ENCODE peak calls at places on chromosomes 16 and 17, in five cellular contexts. H is lower lobe of right lung, S is PC-9, Z is cardiac muscle cell, B is fibroblast of the aortic adventitia. M is an unnamed sample.

GRCh38 chr17:40915721-40916256 is 21.7 kb downstream of the KRT23 start:
- DNase-seq in H (no peak), S (peak), Z (no peak), B (peak), M (no peak)

GRCh38 chr17:5237541-5238016 is 2.9 kb upstream of the SCIMP start:
- DNase-seq in H (peak), S (peak), Z (peak), B (peak), M (peak)

GRCh38 chr17:21019976-21020575 is 22.7 kb downstream of the USP22 start:
- DNase-seq in H (no peak), S (no peak), Z (no peak), B (no peak), M (no peak)

GRCh38 chr16:72278301-72278700 is 106.3 kb upstream of the PMFBP1 start:
- DNase-seq in H (no peak), S (no peak), Z (no peak), B (no peak), M (no peak)

GRCh38 chr17:42111901-42112551 is 488 bp downstream of the DHX58 start:
- DNase-seq in H (peak), S (peak), Z (no peak), B (peak), M (no peak)

GRCh38 chr17:45948498-45948880 is 50.6 kb upstream of the STH start:
- DNase-seq in H (no peak), S (no peak), Z (no peak), B (peak), M (no peak)

GRCh38 chr17:7250655-7251329 is 742 bp downstream of the CTDNEP1 start:
- DNase-seq in H (no peak), S (no peak), Z (no peak), B (no peak), M (no peak)

GRCh38 chr17:3885970-3886369 is 6.9 kb downstream of the CAMKK1 start:
- DNase-seq in H (no peak), S (peak), Z (no peak), B (peak), M (no peak)

GRCh38 chr16:69930117-69930776 is 20.9 kb upstream of the CLEC18A start:
- DNase-seq in H (peak), S (peak), Z (peak), B (peak), M (no peak)

GRCh38 chr17:74201250-74201649 is 2.2 kb upstream of the RPL38 start:
- DNase-seq in H (no peak), S (no peak), Z (no peak), B (peak), M (no peak)

GRCh38 chr16:31010943-31011342 is 505 bp upstream of the STX1B start:
- DNase-seq in H (no peak), S (no peak), Z (no peak), B (no peak), M (no peak)
- H3K4me3 ChIP-seq in H (peak), S (no peak), Z (peak), B (peak), M (no peak)

DNA sequence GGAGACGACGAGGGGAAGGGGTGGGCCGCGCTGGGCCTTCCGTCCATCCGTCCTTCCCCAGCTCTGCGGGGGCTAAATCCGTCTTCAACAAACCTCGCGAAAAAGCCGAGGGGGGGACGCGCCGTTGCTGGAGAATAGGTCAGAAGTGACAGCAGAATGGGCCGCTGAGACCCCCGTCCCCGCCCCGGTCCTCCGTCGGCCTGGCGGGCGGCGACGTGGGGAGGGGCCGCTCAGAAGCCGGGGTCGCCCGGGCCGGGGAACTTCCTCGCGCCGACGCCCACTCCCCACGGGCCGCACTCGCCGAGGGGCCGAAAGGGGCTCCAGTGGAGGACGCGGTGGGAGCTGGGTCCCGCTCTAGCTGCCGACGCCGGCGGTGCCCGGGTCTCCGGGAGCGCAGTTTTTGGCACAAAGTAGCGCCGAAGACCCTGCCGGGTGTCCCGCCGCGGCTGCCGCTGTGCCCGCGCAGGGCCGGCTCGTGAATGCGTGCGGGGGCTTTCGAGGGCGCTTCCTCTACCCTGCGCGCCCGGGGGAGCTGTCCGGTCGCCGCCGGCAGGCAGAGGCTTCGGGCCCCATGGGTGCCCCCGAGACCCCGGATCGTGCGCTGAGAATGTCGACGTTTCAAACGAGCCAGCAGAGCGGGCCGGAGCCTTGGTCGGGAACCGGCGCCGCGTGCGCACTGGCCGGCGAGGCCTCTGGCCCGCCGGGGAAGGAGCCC is 46.4 kb upstream of the SLC38A10 start:
- DNase-seq in H (peak), S (no peak), Z (peak), B (no peak), M (no peak)
- H3K4me3 ChIP-seq in H (peak), S (peak), Z (peak), B (peak), M (peak)

DNA sequence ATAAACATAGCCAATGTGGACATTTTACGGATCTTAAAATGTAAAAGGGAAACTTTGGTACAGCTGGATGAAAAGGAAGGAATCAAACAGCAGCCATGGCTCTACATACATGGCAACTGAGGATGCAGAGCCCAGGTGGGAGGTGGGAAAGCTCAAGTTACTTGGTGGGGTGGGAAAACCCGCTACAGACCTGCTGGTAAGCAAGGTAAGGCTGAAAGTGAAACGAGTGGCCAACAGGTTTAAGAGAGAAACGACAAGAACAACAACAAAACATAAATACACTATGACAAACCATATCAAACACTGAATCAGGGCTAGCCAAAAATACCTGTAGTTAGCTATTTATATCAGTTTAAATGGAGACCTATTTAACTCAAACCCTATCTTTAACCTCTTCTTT is 185.3 kb downstream of the CEP112 start:
- DNase-seq in H (no peak), S (no peak), Z (no peak), B (no peak), M (no peak)
- H3K4me3 ChIP-seq in H (no peak), S (no peak), Z (no peak), B (no peak), M (no peak)

DNA sequence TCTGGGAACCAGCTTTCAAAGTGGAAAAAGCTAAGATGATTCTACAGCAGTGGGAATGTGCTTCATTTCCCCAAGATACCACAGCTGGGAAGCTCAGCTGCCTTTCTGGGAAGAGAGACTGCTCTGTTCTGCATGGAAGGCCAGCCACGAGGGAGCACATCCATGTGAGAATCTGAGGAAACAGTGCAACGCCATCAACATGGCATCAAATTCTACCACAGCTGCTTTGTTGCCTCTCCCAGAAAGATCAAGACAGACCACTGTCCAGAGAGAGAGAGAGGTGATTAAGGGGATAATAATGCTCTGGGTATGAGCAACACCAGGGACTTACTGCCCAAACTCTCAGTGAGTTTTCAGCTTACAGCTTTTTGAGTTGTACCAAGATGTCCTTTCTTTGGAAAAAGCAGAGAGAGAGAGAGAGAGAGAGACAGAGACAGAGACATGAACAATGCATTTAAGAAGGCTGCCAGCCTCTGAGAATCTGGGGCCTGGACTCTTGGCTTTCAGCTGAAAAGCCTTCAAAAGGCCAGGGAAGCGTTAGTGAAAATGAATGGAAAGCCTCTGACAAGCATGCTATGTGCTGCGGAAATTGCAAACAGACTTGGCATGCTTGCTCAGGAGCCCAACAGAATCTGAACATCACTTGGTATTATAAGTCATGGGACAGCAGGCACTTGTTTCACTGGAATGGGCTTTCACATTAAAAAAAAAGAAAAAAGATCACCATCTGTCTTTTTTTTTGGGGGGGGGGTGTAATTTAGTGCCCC is 223.1 kb downstream of the MAP2K6 start:
- DNase-seq in H (no peak), S (no peak), Z (no peak), B (peak), M (no peak)
- H3K4me3 ChIP-seq in H (no peak), S (no peak), Z (no peak), B (no peak), M (no peak)

GRCh38 chr16:86533942-86534341 is 21.1 kb downstream of the MTHFSD start:
- DNase-seq in H (no peak), S (no peak), Z (no peak), B (no peak), M (no peak)
- H3K4me3 ChIP-seq in H (no peak), S (no peak), Z (no peak), B (no peak), M (no peak)

GRCh38 chr17:75318615-75319222 is 29.5 kb upstream of the SLC25A19 start:
- DNase-seq in H (no peak), S (no peak), Z (no peak), B (no peak), M (no peak)
- H3K4me3 ChIP-seq in H (no peak), S (no peak), Z (no peak), B (no peak), M (no peak)

DNA sequence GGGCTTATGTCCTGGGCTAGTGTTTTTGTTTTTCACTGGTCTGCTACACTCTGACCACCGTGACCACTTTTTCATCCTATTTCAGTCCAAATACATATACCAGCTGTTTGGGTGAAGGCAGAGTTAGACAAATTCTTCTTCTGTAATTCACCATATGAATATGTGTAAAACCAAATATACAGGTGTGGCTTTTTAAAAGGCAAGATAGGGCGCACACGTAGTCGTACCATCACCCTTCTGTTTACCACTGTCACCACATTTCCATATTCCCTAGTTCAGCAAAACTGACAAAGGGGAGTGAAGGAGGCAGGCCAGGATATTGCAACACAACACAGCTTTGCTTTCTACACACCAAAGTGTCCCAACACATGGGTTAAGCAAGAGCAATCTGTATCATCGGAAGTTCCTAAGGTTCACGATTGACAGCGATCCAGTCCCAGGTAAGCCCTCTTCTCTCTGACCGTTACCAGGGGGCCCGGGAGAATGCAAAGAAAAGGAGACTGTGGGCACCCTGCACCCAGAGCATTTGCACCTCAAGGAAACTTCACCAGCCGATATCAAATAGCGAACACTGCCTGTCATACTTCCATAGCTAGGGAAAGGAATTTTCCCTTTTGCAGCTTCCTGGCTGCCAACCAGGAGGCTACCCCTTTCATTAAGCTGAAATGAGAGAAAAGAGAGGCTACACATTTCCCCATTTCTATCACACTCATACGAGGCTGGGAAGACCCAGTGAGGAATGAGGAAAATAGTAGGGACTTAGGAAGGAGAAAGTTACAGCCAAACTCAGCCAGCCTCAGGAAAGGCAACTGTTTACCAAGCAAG is 23.1 kb downstream of the CREBBP start:
- DNase-seq in H (no peak), S (no peak), Z (no peak), B (peak), M (no peak)
- H3K4me3 ChIP-seq in H (peak), S (no peak), Z (no peak), B (no peak), M (no peak)

GRCh38 chr16:56726926-56727325 is 3.0 kb upstream of the NUP93 start:
- DNase-seq in H (no peak), S (no peak), Z (no peak), B (no peak), M (no peak)
- H3K4me3 ChIP-seq in H (no peak), S (no peak), Z (no peak), B (no peak), M (no peak)

DNA sequence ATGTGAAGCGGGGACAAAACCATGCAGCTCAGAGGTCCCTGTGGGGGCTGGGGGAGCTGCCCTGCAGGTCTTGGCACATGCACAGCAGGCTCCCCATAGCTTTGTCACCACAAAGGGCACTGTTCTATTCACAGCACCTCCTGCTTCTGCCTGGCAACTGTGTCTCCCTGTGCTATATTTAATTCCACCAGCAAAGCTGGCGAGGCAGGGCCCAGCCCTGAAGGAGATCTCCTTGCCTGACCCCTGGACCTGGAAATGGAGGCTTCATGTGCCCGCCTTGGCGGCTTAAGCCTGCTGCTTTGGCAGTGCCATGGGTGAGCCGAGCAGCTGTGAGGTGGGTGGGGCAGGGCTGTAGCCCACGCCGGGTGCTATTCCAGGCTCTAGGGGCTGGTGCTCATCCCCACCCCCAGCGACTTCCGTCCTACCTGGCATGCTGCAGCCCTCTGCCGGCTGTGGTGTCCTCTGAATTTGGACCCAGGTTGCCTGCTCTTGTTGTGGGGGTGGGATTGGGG is 6.8 kb downstream of the LDHD start:
- DNase-seq in H (no peak), S (peak), Z (no peak), B (no peak), M (no peak)
- H3K4me3 ChIP-seq in H (no peak), S (peak), Z (no peak), B (no peak), M (no peak)

M was measured in LNCaP clone FGC.